ENCODE peak calls at places on chromosomes 5 and 9, in four cellular contexts. H is stomach, K is transverse colon, B is uterus. U is an unnamed sample.

GRCh38 chr5:94782376-94782775 is 163.9 kb downstream of the SLF1 start:
- DNase-seq in H (no peak), K (no peak), B (no peak), U (no peak)

GRCh38 chr9:101561740-101562139 is 28.1 kb downstream of the RNF20 start:
- DNase-seq in H (no peak), K (no peak), B (no peak), U (no peak)

GRCh38 chr5:135930029-135930948 is 24.5 kb downstream of the LECT2 start:
- DNase-seq in H (no peak), K (no peak), B (no peak), U (no peak)

GRCh38 chr5:145979270-145980223 is 43.2 kb downstream of the SH3RF2 start:
- DNase-seq in H (peak; percentile 63), K (peak; percentile 59), B (no peak), U (no peak)

GRCh38 chr5:9562101-9562500 is 16.2 kb upstream of the SEMA5A start:
- DNase-seq in H (no peak), K (no peak), B (no peak), U (no peak)

GRCh38 chr9:98045234-98046160 is 11.0 kb upstream of the NANS start:
- DNase-seq in H (no peak), K (no peak), B (no peak), U (no peak)

GRCh38 chr5:168327994-168328393 is 36.5 kb downstream of the WWC1 start:
- DNase-seq in H (no peak), K (no peak), B (no peak), U (no peak)

GRCh38 chr5:124408738-124409453 is 337.5 kb downstream of the ZNF608 start:
- DNase-seq in H (no peak), K (no peak), B (no peak), U (no peak)

GRCh38 chr5:32283539-32284377 is 29.0 kb downstream of the MTMR12 start:
- DNase-seq in H (no peak), K (no peak), B (no peak), U (no peak)

GRCh38 chr5:143050183-143050582 is 280.0 kb downstream of the ARHGAP26 start:
- DNase-seq in H (no peak), K (no peak), B (no peak), U (no peak)

GRCh38 chr5:42268630-42269029 is 154.6 kb upstream of the GHR start:
- DNase-seq in H (no peak), K (no peak), B (no peak), U (no peak)

GRCh38 chr5:138520971-138521370 is 22.1 kb downstream of the ETF1 start:
- DNase-seq in H (no peak), K (no peak), B (no peak), U (no peak)

GRCh38 chr5:43635374-43635773 is 32.4 kb downstream of the NNT start:
- DNase-seq in H (no peak), K (no peak), B (no peak), U (no peak)

GRCh38 chr9:134967547-134967930 is 49.8 kb upstream of the FCN1 start:
- DNase-seq in H (no peak), K (no peak), B (no peak), U (no peak)

GRCh38 chr5:175772747-175773533 is 98.4 kb upstream of the CPLX2 start:
- DNase-seq in H (no peak), K (no peak), B (no peak), U (no peak)

GRCh38 chr9:70499621-70500020 is 85.2 kb upstream of the KLF9 start:
- DNase-seq in H (no peak), K (no peak), B (no peak), U (no peak)

GRCh38 chr5:138874241-138874640 is 894 bp downstream of the LRRTM2 start:
- DNase-seq in H (no peak), K (no peak), B (no peak), U (no peak)

GRCh38 chr9:34547960-34548603 is 25.3 kb upstream of the ENHO start:
- DNase-seq in H (peak; percentile 70), K (peak; percentile 70), B (peak; percentile 73), U (peak; percentile 85)

GRCh38 chr5:38284378-38284777 is 26.0 kb downstream of the EGFLAM start:
- DNase-seq in H (no peak), K (no peak), B (no peak), U (no peak)

GRCh38 chr9:77455312-77455927 is 192.7 kb downstream of the GNA14 start:
- DNase-seq in H (peak; percentile 41), K (peak; percentile 74), B (no peak), U (no peak)

GRCh38 chr5:139637438-139638089 is 10.6 kb upstream of the CXXC5 start:
- DNase-seq in H (peak; percentile 83), K (peak; percentile 85), B (peak; percentile 87), U (peak; percentile 89)

GRCh38 chr5:57207007-57207653 is 33.3 kb downstream of the GPBP1 start:
- DNase-seq in H (no peak), K (no peak), B (no peak), U (no peak)
- H3K4me1 ChIP-seq in H (peaks cover 9% of the 10 kb centered on the region), K (peaks cover 4% of the 10 kb centered on the region), B (peaks cover 8% of the 10 kb centered on the region), U (peaks cover 74% of the 10 kb centered on the region)

GRCh38 chr5:3598725-3599282 is 3.2 kb downstream of the IRX1 start:
- DNase-seq in H (no peak), K (no peak), B (no peak), U (no peak)

GRCh38 chr5:3597727-3598082 is 2.1 kb downstream of the IRX1 start:
- DNase-seq in H (no peak), K (no peak), B (no peak), U (no peak)

GRCh38 chr5:3598236-3598635 is 2.6 kb downstream of the IRX1 start:
- DNase-seq in H (no peak), K (no peak), B (no peak), U (no peak)

GRCh38 chr5:3596261-3596825 is 711 bp downstream of the IRX1 start:
- DNase-seq in H (no peak), K (no peak), B (no peak), U (no peak)

DNA sequence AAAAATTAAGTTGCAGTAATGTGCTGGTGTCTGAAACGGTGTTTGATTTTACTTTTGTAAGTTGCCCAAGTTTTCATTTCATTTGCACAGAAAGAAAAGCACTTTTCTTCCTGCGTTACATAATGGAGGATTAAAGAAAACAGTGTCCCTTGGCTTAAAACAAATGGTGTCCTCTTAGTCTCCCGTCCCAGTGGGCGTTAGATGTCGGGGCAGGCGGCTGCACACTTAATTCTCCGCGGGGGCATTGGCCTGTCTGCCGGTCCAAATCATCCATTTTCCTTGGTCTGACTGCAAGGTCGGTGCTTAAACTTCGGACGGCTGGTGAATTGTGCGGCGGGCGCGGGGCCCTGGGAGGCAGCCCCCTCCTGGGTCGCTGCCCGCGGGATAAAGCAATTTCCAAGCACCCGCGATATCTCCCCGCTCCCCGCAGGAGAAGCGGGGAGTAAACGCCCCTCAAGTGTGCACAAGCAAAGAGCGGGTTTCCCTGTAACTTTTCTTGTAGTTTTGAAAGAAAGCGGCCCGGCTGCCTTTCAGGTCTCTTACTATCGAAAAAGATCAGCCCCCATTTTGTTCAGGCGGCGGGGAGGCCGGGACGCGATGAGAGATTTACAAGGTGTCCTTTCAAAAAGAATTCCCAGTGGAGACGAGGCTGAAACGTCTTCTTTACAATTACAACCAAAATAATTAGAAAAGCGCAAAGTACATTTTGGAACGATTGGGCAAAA is 1.5 kb downstream of the IRX1 start:
- DNase-seq in H (no peak), K (no peak), B (no peak), U (no peak)
- H3K27ac ChIP-seq in H (no peak overlapping the region), K (no peak overlapping the region), B (no peak overlapping the region), U (no peak overlapping the region)

GRCh38 chr5:172175263-172175719 is 12.7 kb downstream of the STK10 start:
- DNase-seq in H (peak; percentile 63), K (peak; percentile 83), B (no peak), U (no peak)

GRCh38 chr5:172171118-172171775 is 16.8 kb downstream of the STK10 start:
- DNase-seq in H (no peak), K (no peak), B (no peak), U (no peak)

GRCh38 chr5:172177232-172177631 is 10.8 kb downstream of the STK10 start:
- DNase-seq in H (no peak), K (no peak), B (no peak), U (no peak)

GRCh38 chr5:172172912-172173591 is 15.0 kb downstream of the STK10 start:
- DNase-seq in H (no peak), K (no peak), B (no peak), U (peak; percentile 84)

DNA sequence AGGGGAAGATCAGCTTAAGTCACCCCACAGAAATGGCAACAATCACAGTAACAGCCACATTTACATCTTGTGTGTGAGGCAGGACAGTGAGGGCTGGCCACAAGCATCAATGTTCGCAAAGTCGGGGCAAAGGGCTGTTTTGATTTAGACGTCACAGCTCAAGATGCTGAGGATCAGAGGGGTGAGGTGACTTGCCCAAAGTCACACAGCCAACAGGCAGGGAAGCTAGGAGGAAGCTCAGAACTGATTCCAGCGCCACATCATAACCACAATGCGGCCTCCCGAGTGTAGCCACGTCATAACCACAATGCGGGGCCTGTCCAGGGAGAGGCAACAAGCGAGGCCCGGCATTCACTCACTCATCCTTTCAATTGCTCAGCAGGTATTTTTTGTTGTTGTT is 14.3 kb downstream of the STK10 start:
- DNase-seq in H (no peak), K (no peak), B (no peak), U (no peak)
- TF ChIP-seq POLR2A in H (no peak), K (no peak), B (no peak), U (no peak)

DNA sequence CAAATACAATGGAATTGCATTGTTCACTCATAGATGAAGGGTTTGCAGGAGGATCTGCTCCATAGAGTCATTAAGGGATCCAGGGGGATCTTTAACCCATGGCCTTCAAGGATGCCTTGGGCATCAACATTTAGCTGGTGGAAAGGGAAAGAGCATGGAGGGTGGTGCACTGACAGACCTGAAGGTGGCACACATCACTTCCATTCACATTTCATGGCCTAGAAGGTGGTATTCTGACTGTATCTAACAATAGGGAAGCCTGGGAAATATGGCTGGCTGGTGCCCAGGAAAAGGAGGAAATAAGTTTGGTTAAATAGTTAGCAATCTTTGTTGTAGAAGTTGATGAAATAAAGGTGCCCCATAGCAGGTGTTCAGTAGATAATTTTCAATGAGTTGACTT is 230.2 kb downstream of the CD180 start:
- DNase-seq in H (no peak), K (no peak), B (no peak), U (no peak)
- H3K4me1 ChIP-seq in H (peaks cover 9% of the 10 kb centered on the region), K (no peaks in the 10 kb centered on the region), B (no peaks in the 10 kb centered on the region), U (peaks cover 52% of the 10 kb centered on the region)

GRCh38 chr5:416636-416960 is 26.4 kb upstream of the EXOC3 start:
- DNase-seq in H (no peak), K (no peak), B (no peak), U (no peak)
- H3K27ac ChIP-seq in H (no peak overlapping the region), K (no peak overlapping the region), B (no peak overlapping the region), U (no peak overlapping the region)

U was measured in heart left ventricle.